ENCODE peak calls at places on chromosomes 11 and 22, in seven cellular contexts. P is A549, K is K562, C is SK-N-SH, U is GM12878, Z is HepG2, H is H1. E is an unnamed sample.

GRCh38 chr22:30396871-30397655 is at the start of gene SEC14L2:
- DNase-seq in P (peak; percentile 33), K (no peak), C (peak; percentile 90), U (no peak), Z (no peak), H (no peak), E (peak; percentile 26)

GRCh38 chr11:33664166-33664565 is 36.5 kb downstream of the C11orf91 start:
- DNase-seq in P (no peak), K (no peak), C (no peak), U (no peak), Z (no peak), H (no peak), E (no peak)

GRCh38 chr11:38278457-38279141 is 1680.6 kb upstream of the RAG2 start:
- DNase-seq in P (no peak), K (no peak), C (no peak), U (no peak), Z (no peak), H (no peak), E (no peak)

GRCh38 chr11:2789331-2789730 is 89.5 kb upstream of the KCNQ1OT1 start:
- DNase-seq in P (no peak), K (no peak), C (no peak), U (no peak), Z (no peak), H (no peak), E (no peak)

GRCh38 chr11:17352925-17353227 is 1.3 kb downstream of the NCR3LG1 start:
- DNase-seq in P (peak; percentile 59), K (peak; percentile 62), C (peak; percentile 52), U (no peak), Z (peak; percentile 35), H (no peak), E (peak; percentile 34)

GRCh38 chr22:46429327-46429853 is 93.9 kb downstream of the TRMU start:
- DNase-seq in P (no peak), K (no peak), C (no peak), U (no peak), Z (no peak), H (no peak), E (no peak)

GRCh38 chr22:21961127-21961867 is 8.6 kb upstream of the PPM1F start:
- DNase-seq in P (no peak), K (no peak), C (no peak), U (no peak), Z (no peak), H (no peak), E (no peak)

GRCh38 chr11:47394322-47395224 is 13.8 kb upstream of the SLC39A13 start:
- DNase-seq in P (no peak), K (peak; percentile 73), C (no peak), U (no peak), Z (peak; percentile 38), H (no peak), E (peak; percentile 20)

GRCh38 chr11:129192150-129192549 is at the start of gene ARHGAP32:
- DNase-seq in P (peak; percentile 8), K (no peak), C (peak; percentile 21), U (no peak), Z (no peak), H (no peak), E (no peak)

GRCh38 chr11:97794876-97795275 is 1225.9 kb upstream of the CNTN5 start:
- DNase-seq in P (no peak), K (no peak), C (no peak), U (no peak), Z (no peak), H (no peak), E (no peak)

GRCh38 chr11:72471005-72471898 is 36.9 kb upstream of the CLPB start:
- DNase-seq in P (peak; percentile 72), K (peak; percentile 67), C (peak; percentile 76), U (no peak), Z (peak; percentile 60), H (peak; percentile 44), E (peak; percentile 62)

GRCh38 chr11:66107600-66108151 is 37.6 kb downstream of the PACS1 start:
- DNase-seq in P (no peak), K (no peak), C (no peak), U (no peak), Z (no peak), H (no peak), E (no peak)

GRCh38 chr11:15258433-15259350 is 144.0 kb downstream of the INSC start:
- DNase-seq in P (peak; percentile 62), K (no peak), C (no peak), U (no peak), Z (peak; percentile 62), H (no peak), E (peak; percentile 34)

GRCh38 chr11:114307524-114308203 is 11.5 kb downstream of the NNMT start:
- DNase-seq in P (no peak), K (peak; percentile 32), C (no peak), U (no peak), Z (peak; percentile 23), H (no peak), E (peak; percentile 59)

GRCh38 chr11:9609002-9609759 is 35.7 kb downstream of the WEE1 start:
- DNase-seq in P (no peak), K (no peak), C (no peak), U (no peak), Z (no peak), H (no peak), E (no peak)

GRCh38 chr11:122100222-122101080 is 15.6 kb downstream of the BLID start:
- DNase-seq in P (no peak), K (no peak), C (peak; percentile 36), U (no peak), Z (no peak), H (no peak), E (peak; percentile 68)

GRCh38 chr11:122186439-122187080 is 70.5 kb upstream of the BLID start:
- DNase-seq in P (peak; percentile 87), K (no peak), C (no peak), U (no peak), Z (no peak), H (no peak), E (peak; percentile 97)

GRCh38 chr11:59669611-59670009 is 773 bp upstream of the PATL1 start:
- DNase-seq in P (peak; percentile 21), K (no peak), C (no peak), U (no peak), Z (no peak), H (no peak), E (peak; percentile 49)

GRCh38 chr11:73270089-73270854 is 1.9 kb upstream of the P2RY6 start:
- DNase-seq in P (no peak), K (no peak), C (no peak), U (no peak), Z (no peak), H (no peak), E (no peak)

GRCh38 chr11:120335596-120335927 is 651 bp upstream of the ARHGEF12 start:
- DNase-seq in P (no peak), K (no peak), C (no peak), U (no peak), Z (no peak), H (no peak), E (peak; percentile 34)

GRCh38 chr11:120333801-120334200 is 2.4 kb upstream of the ARHGEF12 start:
- DNase-seq in P (no peak), K (no peak), C (no peak), U (no peak), Z (no peak), H (no peak), E (no peak)

GRCh38 chr11:120334332-120334731 is 1.9 kb upstream of the ARHGEF12 start:
- DNase-seq in P (no peak), K (no peak), C (no peak), U (no peak), Z (no peak), H (no peak), E (no peak)

GRCh38 chr11:120335928-120336640 is at the start of gene ARHGEF12:
- DNase-seq in P (peak; percentile 97), K (peak; percentile 95), C (peak; percentile 98), U (peak; percentile 33), Z (peak; percentile 88), H (peak; percentile 82), E (peak; percentile 97)

GRCh38 chr11:120334894-120335462 is 1.2 kb upstream of the ARHGEF12 start:
- DNase-seq in P (peak; percentile 76), K (peak; percentile 70), C (peak; percentile 59), U (peak; percentile 69), Z (peak; percentile 74), H (no peak), E (peak; percentile 94)
- TF ChIP-seq RFX5 in P (no peak), K (no peak), C (no peak), U (no peak), Z (no peak), H (no peak), E (no peak)

GRCh38 chr11:67698247-67698646 is 23.8 kb upstream of the ALDH3B2 start:
- DNase-seq in P (peak; percentile 72), K (peak; percentile 45), C (no peak), U (no peak), Z (peak; percentile 49), H (no peak), E (no peak)
- TF ChIP-seq RFX5 in P (no peak), K (no peak), C (no peak), U (no peak), Z (no peak), H (no peak), E (no peak)

GRCh38 chr11:109237636-109238035 is 184.4 kb upstream of the C11orf87 start:
- DNase-seq in P (no peak), K (no peak), C (no peak), U (no peak), Z (no peak), H (no peak), E (no peak)

GRCh38 chr11:109241988-109242387 is 180.0 kb upstream of the C11orf87 start:
- DNase-seq in P (no peak), K (no peak), C (no peak), U (no peak), Z (no peak), H (no peak), E (no peak)

GRCh38 chr11:109236188-109236587 is 185.8 kb upstream of the C11orf87 start:
- DNase-seq in P (no peak), K (no peak), C (no peak), U (no peak), Z (no peak), H (no peak), E (no peak)

GRCh38 chr11:109236696-109237095 is 185.3 kb upstream of the C11orf87 start:
- DNase-seq in P (peak; percentile 11), K (no peak), C (no peak), U (no peak), Z (no peak), H (no peak), E (no peak)
- TF ChIP-seq RFX5 in P (no peak), K (no peak), C (no peak), U (no peak), Z (no peak), H (no peak), E (no peak)

DNA sequence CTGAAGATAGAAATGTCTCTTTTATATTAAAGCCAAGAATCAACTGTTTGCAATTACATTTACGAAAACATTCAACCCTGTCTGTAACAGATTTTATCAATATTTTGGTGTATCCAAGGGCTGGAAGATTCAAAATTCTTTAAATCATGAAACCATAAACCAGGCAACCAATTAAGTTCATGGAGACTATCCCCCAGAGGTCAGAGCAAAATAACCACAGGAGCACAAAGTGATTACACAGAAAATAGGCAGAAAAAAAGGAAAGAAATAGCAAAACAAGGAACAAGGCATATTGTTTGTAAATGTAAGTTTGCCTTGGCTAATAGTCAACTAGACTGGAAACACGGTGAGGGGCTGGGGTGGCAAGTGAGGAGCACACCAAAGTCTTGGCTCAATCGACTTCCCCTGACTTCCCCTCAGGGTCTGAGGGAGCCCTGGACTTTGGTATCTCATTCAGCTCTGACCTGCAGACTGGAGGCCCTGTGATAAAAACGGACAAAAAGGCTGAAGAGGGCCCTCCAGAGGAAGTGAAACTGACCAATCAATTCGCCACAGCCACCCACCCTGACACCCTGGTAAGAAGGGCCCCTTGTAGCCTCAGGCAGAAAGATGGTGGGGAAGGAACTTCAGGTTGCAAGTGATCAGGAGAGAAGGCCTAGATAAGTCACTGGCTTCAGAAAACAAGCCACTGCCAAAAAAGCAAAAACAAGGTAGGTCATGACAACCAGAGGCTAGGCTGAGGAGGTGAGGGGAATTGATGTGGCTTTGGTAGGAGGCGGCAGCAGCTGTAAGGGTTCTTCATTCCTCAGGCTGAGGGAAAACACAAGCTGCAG is 1.9 kb downstream of the SIK3 start:
- DNase-seq in P (peak; percentile 56), K (peak; percentile 73), C (peak; percentile 36), U (peak; percentile 77), Z (peak; percentile 78), H (peak; percentile 21), E (no peak)
- TF ChIP-seq RFX5 in P (no peak), K (no peak), C (no peak), U (no peak), Z (no peak), H (no peak), E (no peak)

E was measured in IMR-90.